ENCODE peak calls at places on chromosomes 3 and 15, in eight cellular contexts. T is transverse colon, U is body of pancreas, M is hepatocyte, J is Caco-2, Q is heart left ventricle, I is lower lobe of right lung, N is stomach. Z is an unnamed sample. For H3K36me3, the result is how much of the 10 kb centered on the place peaks cover.

GRCh38 chr3:126100688-126101301 is 16.9 kb upstream of the SLC41A3 start:
- DNase-seq in N (no peak), T (no peak), U (no peak), Q (no peak), M (no peak), I (no peak), J (no peak), Z (no peak)

GRCh38 chr3:188282871-188283270 is 128.9 kb downstream of the LPP start:
- DNase-seq in J (peak), M (peak), Q (no peak), I (no peak), T (no peak), N (no peak), U (no peak), Z (no peak)

GRCh38 chr3:82384176-82384575 is 622.7 kb upstream of the GBE1 start:
- DNase-seq in M (no peak), Q (no peak), J (no peak), N (no peak), T (no peak), I (no peak), U (no peak), Z (no peak)

GRCh38 chr3:183308746-183309145 is 55.7 kb downstream of the B3GNT5 start:
- DNase-seq in T (no peak), Q (no peak), J (no peak), I (no peak), U (no peak), M (no peak), N (no peak), Z (no peak)

GRCh38 chr15:75578206-75578947 is 738 bp downstream of the PTPN9 start:
- DNase-seq in M (peak), J (peak), T (peak), N (peak), Q (peak), U (peak), I (peak), Z (no peak)

GRCh38 chr3:25038907-25039306 is 389.2 kb upstream of the RARB start:
- DNase-seq in Q (no peak), J (no peak), I (no peak), M (no peak), N (no peak), U (no peak), T (no peak), Z (no peak)

GRCh38 chr15:69535101-69535638 is 82.6 kb downstream of the RPLP1 start:
- DNase-seq in J (no peak), U (no peak), Q (no peak), T (no peak), N (no peak), I (no peak), M (no peak), Z (no peak)

GRCh38 chr15:41487376-41487775 is 6.3 kb upstream of the ITPKA start:
- DNase-seq in I (no peak), M (no peak), T (no peak), J (no peak), U (no peak), N (no peak), Q (no peak), Z (no peak)

GRCh38 chr15:100166313-100166712 is 175.5 kb downstream of the ADAMTS17 start:
- DNase-seq in U (no peak), I (no peak), T (no peak), Q (no peak), N (no peak), J (no peak), M (no peak), Z (no peak)

GRCh38 chr3:4750306-4751056 is 228.8 kb upstream of the BHLHE40 start:
- DNase-seq in T (no peak), J (no peak), U (no peak), I (no peak), Q (peak), N (no peak), M (peak), Z (no peak)

GRCh38 chr3:72888546-72889309 is 882 bp downstream of the GXYLT2 start:
- DNase-seq in J (no peak), M (no peak), Q (no peak), I (no peak), N (no peak), T (peak), U (no peak), Z (no peak)

GRCh38 chr3:191634902-191635301 is 173.9 kb downstream of the PYDC2 start:
- DNase-seq in M (no peak), Q (no peak), J (no peak), I (no peak), N (no peak), T (no peak), U (no peak), Z (no peak)

GRCh38 chr15:77192451-77192850 is 121.5 kb upstream of the TSPAN3 start:
- DNase-seq in M (no peak), Q (no peak), N (no peak), J (no peak), T (no peak), U (no peak), I (no peak), Z (no peak)

GRCh38 chr3:127391436-127392145 is 103.7 kb upstream of the PRR20G start:
- DNase-seq in Q (no peak), T (no peak), J (no peak), U (no peak), M (no peak), N (no peak), I (no peak), Z (peak)

GRCh38 chr3:40532252-40532651 is 7.5 kb downstream of the ZNF621 start:
- DNase-seq in U (no peak), T (no peak), N (no peak), Q (no peak), J (no peak), M (no peak), I (no peak), Z (no peak)

GRCh38 chr15:77464129-77464865 is 43.6 kb downstream of the HMG20A start:
- DNase-seq in M (peak), U (peak), N (no peak), J (no peak), I (no peak), Q (no peak), T (no peak), Z (no peak)

GRCh38 chr3:126535636-126536035 is 11.7 kb downstream of the CHST13 start:
- DNase-seq in M (no peak), U (no peak), J (no peak), I (peak), Q (no peak), T (no peak), N (no peak), Z (peak)

GRCh38 chr15:74505837-74506514 is 35.0 kb upstream of the ARID3B start:
- DNase-seq in U (no peak), Q (no peak), M (no peak), N (no peak), T (no peak), I (no peak), J (no peak), Z (no peak)

GRCh38 chr3:158105124-158105709 is 1.0 kb downstream of the SHOX2 start:
- DNase-seq in U (no peak), J (peak), Q (peak), T (no peak), N (no peak), M (peak), I (no peak), Z (no peak)

GRCh38 chr3:128072454-128073184 is 20.4 kb downstream of the SEC61A1 start:
- DNase-seq in J (no peak), N (peak), Q (no peak), U (peak), T (no peak), I (no peak), M (no peak), Z (no peak)

GRCh38 chr3:120438971-120439370 is 11.8 kb downstream of the FSTL1 start:
- DNase-seq in Q (peak), J (no peak), I (peak), N (no peak), U (peak), M (peak), T (peak), Z (peak)

GRCh38 chr3:8741581-8742355 is 8.2 kb downstream of the CAV3 start:
- DNase-seq in Q (peak), N (no peak), U (no peak), T (no peak), I (no peak), M (peak), J (peak), Z (no peak)

GRCh38 chr3:4986611-4987373 is 7.6 kb downstream of the BHLHE40 start:
- DNase-seq in J (peak), T (peak), N (peak), Q (peak), U (peak), M (peak), I (peak), Z (peak)

GRCh38 chr3:120399372-120399771 is 50.2 kb upstream of the LRRC58 start:
- DNase-seq in U (no peak), M (no peak), Q (no peak), I (no peak), T (no peak), J (no peak), N (no peak), Z (no peak)

GRCh38 chr15:75037685-75038084 is 14.3 kb downstream of the PPCDC start:
- DNase-seq in I (no peak), T (no peak), U (no peak), N (no peak), Q (no peak), M (no peak), J (no peak), Z (no peak)

GRCh38 chr3:60391292-60391691 is 860.0 kb downstream of the FHIT start:
- DNase-seq in I (no peak), N (no peak), U (no peak), T (no peak), Q (no peak), J (no peak), M (no peak), Z (no peak)

GRCh38 chr3:105490045-105490444 is 123.3 kb downstream of the ALCAM start:
- DNase-seq in U (no peak), T (no peak), I (no peak), N (no peak), M (no peak), Q (no peak), J (no peak), Z (no peak)

GRCh38 chr15:29048011-29048410 is 162.2 kb downstream of the APBA2 start:
- DNase-seq in I (no peak), N (no peak), J (no peak), T (no peak), M (no peak), U (no peak), Q (no peak), Z (no peak)

GRCh38 chr3:159216295-159216694 is 414.4 kb downstream of the MFSD1 start:
- DNase-seq in N (no peak), U (no peak), M (no peak), I (no peak), T (no peak), Q (no peak), J (no peak), Z (no peak)

GRCh38 chr3:113043686-113044085 is 52.9 kb downstream of the GTPBP8 start:
- DNase-seq in U (no peak), J (no peak), Q (no peak), N (no peak), T (no peak), M (no peak), I (no peak), Z (no peak)

GRCh38 chr3:117681619-117682018 is 972.0 kb downstream of the TUSC7 start:
- DNase-seq in J (no peak), U (no peak), T (no peak), Q (no peak), M (no peak), N (no peak), I (no peak), Z (no peak)

DNA sequence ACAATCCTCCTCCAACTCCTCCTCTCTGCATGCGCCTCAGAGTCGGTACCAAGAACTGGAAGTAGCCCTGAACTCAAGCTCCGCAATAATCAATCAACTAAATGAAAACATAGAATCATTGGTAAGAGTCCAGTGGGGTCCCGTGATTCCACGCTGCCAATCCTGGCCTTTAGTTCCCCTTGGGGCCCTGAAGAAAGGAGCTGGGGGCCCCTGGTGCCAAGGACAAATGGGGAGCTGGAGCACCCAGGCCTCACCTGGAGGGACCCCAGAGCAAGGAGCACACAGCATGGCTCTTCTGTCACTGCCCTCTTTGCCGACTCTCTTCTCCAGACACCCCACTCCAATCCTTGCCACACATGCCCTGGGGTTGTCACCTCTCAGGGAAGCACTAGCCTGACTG is 80.3 kb downstream of the ADAMTS7 start:
- DNase-seq in I (no peak), M (no peak), T (no peak), U (no peak), Q (no peak), J (no peak), N (no peak), Z (no peak)
- H3K4me3 ChIP-seq in I (no peak), M (no peak), T (no peak), U (no peak), Q (no peak), J (no peak), N (no peak), Z (no peak)

DNA sequence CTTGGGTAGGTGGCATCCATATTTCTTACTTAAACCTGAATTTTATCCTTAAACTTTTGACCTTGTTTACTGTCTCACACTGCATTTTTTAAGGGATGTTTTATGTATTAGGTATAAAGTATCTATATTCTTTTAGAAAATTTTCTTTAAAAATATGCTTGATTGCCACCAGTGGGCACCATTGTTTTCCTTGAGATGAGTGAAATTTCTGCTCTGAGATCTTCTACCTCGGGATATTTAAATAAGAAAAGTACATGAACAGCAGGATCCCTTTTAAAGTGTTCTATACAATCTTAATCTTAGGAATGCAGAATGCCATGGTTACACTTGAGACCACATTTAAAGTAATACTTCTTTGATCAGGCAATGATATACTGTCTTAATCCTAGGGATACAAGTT is 108.7 kb downstream of the SLMAP start:
- DNase-seq in M (peak), I (no peak), U (no peak), Q (no peak), T (no peak), J (no peak), N (no peak), Z (no peak)
- TF ChIP-seq CTCF in M (peak), I (no peak), U (no peak), Q (peak), T (peak), J (peak), N (no peak), Z (peak)

GRCh38 chr15:97968380-97968779 is 7.9 kb downstream of the ARRDC4 start:
- DNase-seq in U (no peak), J (no peak), Q (no peak), N (no peak), T (no peak), I (no peak), M (no peak), Z (no peak)
- H3K36me3 ChIP-seq in U (under half), J (under half), Q (half or more), N (under half), T (under half), I (half or more), M (under half), Z (half or more)

DNA sequence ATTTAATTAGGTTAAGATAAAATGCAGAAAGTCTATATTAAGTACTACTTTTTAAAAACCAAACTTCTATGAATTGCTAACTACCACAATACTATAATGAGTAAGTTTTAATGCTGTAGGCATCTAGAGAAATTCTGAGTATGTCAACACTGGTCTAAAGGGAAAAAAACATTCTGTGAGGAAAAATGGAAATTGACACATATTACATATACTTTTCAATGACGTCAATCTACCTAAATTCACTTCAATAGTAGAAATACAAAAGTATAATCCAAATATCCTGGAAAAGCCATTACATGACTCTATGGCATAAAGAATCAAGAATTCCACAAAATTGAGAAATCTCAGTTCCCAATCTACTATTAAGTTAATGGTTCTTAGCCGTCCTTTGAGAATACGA is 2.2 kb downstream of the SECISBP2L start:
- DNase-seq in T (no peak), J (no peak), M (no peak), I (no peak), Q (no peak), N (no peak), U (no peak), Z (no peak)
- H3K4me3 ChIP-seq in T (no peak), J (no peak), M (no peak), I (peak), Q (peak), N (peak), U (no peak), Z (peak)

GRCh38 chr3:43879166-43879565 is 188.4 kb downstream of the ABHD5 start:
- DNase-seq in Q (no peak), N (peak), J (peak), I (no peak), U (peak), M (peak), T (no peak), Z (no peak)
- TF ChIP-seq CTCF in Q (no peak), N (no peak), J (peak), I (peak), U (peak), M (peak), T (no peak), Z (peak)

GRCh38 chr3:3145831-3146230 is 19.1 kb downstream of the TRNT1 start:
- DNase-seq in Q (no peak), T (no peak), U (no peak), M (no peak), J (no peak), I (no peak), N (no peak), Z (no peak)

GRCh38 chr3:3137526-3137925 is 10.8 kb downstream of the TRNT1 start:
- DNase-seq in U (no peak), N (no peak), T (no peak), J (no peak), Q (no peak), I (no peak), M (no peak), Z (no peak)

DNA sequence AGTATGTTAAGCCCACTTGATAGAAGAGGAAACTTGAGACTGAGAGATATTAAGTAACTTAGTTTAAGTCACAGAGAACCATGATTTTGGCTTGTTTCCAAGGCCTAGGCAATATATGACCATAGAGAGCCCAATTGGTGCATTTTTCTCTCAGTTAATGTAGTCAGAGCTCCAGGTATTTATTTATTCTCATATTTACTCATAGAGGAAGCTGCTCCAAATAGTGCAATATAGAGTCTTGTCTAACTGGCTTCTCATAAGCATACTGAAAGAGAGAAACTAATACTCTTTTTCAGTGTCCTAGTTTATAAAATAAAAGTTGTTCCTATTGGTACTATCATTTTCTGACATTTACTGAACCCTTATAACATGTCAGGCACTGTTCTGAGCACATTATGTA is 15.2 kb downstream of the TRNT1 start:
- DNase-seq in N (no peak), J (no peak), I (no peak), T (no peak), M (no peak), U (no peak), Q (no peak), Z (no peak)
- H3K36me3 ChIP-seq in N (under half), J (under half), I (half or more), T (half or more), M (under half), U (under half), Q (half or more), Z (under half)

DNA sequence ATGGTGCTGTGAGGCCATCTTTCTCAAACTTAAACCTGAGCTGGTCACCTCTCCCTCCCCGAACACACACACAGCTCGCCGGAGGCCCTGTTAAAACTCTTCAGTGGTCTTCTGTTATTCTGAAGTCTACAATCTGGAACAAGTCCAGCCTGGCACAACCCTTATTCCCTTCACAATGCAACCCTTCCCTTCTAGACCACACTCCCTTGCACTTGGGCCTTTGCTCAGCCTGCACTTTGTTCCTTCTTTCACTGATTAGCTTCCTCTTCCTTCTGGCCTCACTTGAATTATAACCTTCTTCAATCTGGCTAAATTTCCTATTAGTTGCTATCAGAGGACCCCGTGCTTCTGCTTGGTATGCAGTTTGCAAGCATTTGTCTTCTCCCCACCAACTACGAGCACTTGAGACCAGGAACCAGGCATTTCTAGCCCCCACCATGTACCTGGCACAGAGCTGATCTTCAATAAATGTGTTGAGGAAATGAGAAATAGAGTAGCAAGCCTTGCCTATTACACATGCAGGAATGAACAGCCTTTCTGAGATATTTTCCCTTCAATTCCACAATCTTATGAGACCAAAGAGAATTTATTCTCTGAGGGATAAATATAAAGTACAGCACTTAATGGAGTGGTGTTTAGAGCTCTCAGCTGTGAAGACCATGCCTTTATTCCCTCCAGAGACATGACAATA is 663.1 kb upstream of the ADAMTS9 start:
- DNase-seq in M (no peak), Q (no peak), N (no peak), J (no peak), I (no peak), U (no peak), T (peak), Z (no peak)
- H3K4me3 ChIP-seq in M (no peak), Q (no peak), N (no peak), J (no peak), I (no peak), U (no peak), T (no peak), Z (no peak)

Z was measured in kidney.